ENCODE peak calls at places on chromosomes 2 and 18, in five cellular contexts. One of them, this sample, is unnamed.

GRCh38 chr2:190466819-190467444 is 58.8 kb downstream of the MFSD6 start:
- DNase-seq in MM.1S: no peak
- DNase-seq in HepG2: peak; percentile 62
- DNase-seq in Karpas-422: peak; percentile 57
- DNase-seq in H1: no peak
- DNase-seq in this sample: no peak

GRCh38 chr2:110114007-110114591 is 1.5 kb downstream of the MALL start:
- DNase-seq in MM.1S: no peak
- DNase-seq in HepG2: peak; percentile 47
- DNase-seq in Karpas-422: no peak
- DNase-seq in H1: no peak
- DNase-seq in this sample: peak; percentile 59

GRCh38 chr2:217740178-217740577 is 262.6 kb downstream of the TNS1 start:
- DNase-seq in MM.1S: no peak
- DNase-seq in H1: no peak
- DNase-seq in HepG2: no peak
- DNase-seq in Karpas-422: no peak
- DNase-seq in this sample: no peak

GRCh38 chr2:225282858-225283693 is 116.4 kb upstream of the NYAP2 start:
- DNase-seq in H1: no peak
- DNase-seq in MM.1S: peak; percentile 34
- DNase-seq in HepG2: peak; percentile 16
- DNase-seq in Karpas-422: peak; percentile 65
- DNase-seq in this sample: peak; percentile 1

GRCh38 chr2:113694438-113694837 is 62.0 kb downstream of the SLC35F5 start:
- DNase-seq in H1: no peak
- DNase-seq in Karpas-422: no peak
- DNase-seq in HepG2: no peak
- DNase-seq in MM.1S: no peak
- DNase-seq in this sample: no peak

GRCh38 chr2:215136669-215137328 is 1.6 kb downstream of the ABCA12 start:
- DNase-seq in H1: no peak
- DNase-seq in Karpas-422: no peak
- DNase-seq in HepG2: no peak
- DNase-seq in MM.1S: no peak
- DNase-seq in this sample: no peak

GRCh38 chr2:47520825-47521665 is 118.1 kb downstream of the MSH2 start:
- DNase-seq in MM.1S: peak; percentile 73
- DNase-seq in H1: peak; percentile 61
- DNase-seq in Karpas-422: peak; percentile 96
- DNase-seq in HepG2: no peak
- DNase-seq in this sample: peak; percentile 57

GRCh38 chr2:153235516-153235915 is 243.0 kb downstream of the RPRM start:
- DNase-seq in HepG2: no peak
- DNase-seq in MM.1S: peak; percentile 49
- DNase-seq in H1: no peak
- DNase-seq in Karpas-422: no peak
- DNase-seq in this sample: no peak

GRCh38 chr18:70148539-70148938 is 56.9 kb downstream of the RTTN start:
- DNase-seq in Karpas-422: no peak
- DNase-seq in H1: no peak
- DNase-seq in MM.1S: no peak
- DNase-seq in HepG2: no peak
- DNase-seq in this sample: no peak
- H2AFZ ChIP-seq in Karpas-422: no peak overlapping the region
- H2AFZ ChIP-seq in H1: no peak overlapping the region
- H2AFZ ChIP-seq in MM.1S: no peak overlapping the region
- H2AFZ ChIP-seq in HepG2: no peak overlapping the region
- H2AFZ ChIP-seq in this sample: no peak overlapping the region

DNA sequence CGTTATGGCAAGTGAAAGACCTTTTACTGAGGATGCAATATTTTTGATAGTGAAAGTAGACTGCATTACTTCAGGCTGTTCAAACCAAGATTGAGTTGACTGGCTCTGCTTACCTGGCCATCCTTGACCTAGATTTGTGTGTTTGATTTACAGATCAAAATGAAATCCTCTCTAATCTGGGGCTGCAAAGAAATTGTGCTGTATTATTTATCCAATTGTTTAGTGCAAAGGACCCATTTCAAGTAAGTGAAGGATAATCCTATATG is 33.4 kb upstream of the WDR75 start:
- DNase-seq in Karpas-422: no peak
- DNase-seq in H1: no peak
- DNase-seq in MM.1S: no peak
- DNase-seq in HepG2: no peak
- DNase-seq in this sample: no peak
- H2AFZ ChIP-seq in Karpas-422: no peak overlapping the region
- H2AFZ ChIP-seq in H1: peak overlapping the region; percentile 93
- H2AFZ ChIP-seq in MM.1S: no peak overlapping the region
- H2AFZ ChIP-seq in HepG2: no peak overlapping the region
- H2AFZ ChIP-seq in this sample: peak overlapping the region; percentile 79

DNA sequence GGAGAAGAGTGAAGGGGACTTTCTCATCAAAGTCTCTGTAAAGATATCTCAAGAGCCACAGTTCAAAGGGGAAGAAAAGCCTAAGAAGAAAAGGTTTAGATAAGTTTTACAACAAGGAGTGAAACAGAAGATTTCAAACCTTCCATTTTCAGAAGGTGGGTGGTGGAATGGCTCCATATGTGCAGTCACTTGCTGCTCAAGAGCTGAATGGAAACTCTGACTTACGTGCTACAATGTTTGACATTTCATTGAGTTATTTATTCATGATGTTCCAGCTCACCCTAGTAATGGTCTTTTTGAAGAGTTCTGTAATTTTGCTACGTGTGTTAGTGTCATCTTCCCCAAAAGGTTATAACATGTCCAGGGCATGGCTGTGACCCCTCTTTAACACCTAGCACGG is 21.7 kb downstream of the LCT start:
- DNase-seq in Karpas-422: no peak
- DNase-seq in H1: no peak
- DNase-seq in HepG2: no peak
- DNase-seq in MM.1S: no peak
- DNase-seq in this sample: no peak
- H2AFZ ChIP-seq in Karpas-422: no peak overlapping the region
- H2AFZ ChIP-seq in H1: no peak overlapping the region
- H2AFZ ChIP-seq in HepG2: no peak overlapping the region
- H2AFZ ChIP-seq in MM.1S: no peak overlapping the region
- H2AFZ ChIP-seq in this sample: no peak overlapping the region

GRCh38 chr18:25109484-25109883 is 242.5 kb downstream of the ZNF521 start:
- DNase-seq in Karpas-422: no peak
- DNase-seq in H1: no peak
- DNase-seq in HepG2: no peak
- DNase-seq in MM.1S: no peak
- DNase-seq in this sample: no peak

GRCh38 chr18:25113081-25113480 is 238.9 kb downstream of the ZNF521 start:
- DNase-seq in H1: no peak
- DNase-seq in HepG2: no peak
- DNase-seq in MM.1S: no peak
- DNase-seq in Karpas-422: no peak
- DNase-seq in this sample: no peak

DNA sequence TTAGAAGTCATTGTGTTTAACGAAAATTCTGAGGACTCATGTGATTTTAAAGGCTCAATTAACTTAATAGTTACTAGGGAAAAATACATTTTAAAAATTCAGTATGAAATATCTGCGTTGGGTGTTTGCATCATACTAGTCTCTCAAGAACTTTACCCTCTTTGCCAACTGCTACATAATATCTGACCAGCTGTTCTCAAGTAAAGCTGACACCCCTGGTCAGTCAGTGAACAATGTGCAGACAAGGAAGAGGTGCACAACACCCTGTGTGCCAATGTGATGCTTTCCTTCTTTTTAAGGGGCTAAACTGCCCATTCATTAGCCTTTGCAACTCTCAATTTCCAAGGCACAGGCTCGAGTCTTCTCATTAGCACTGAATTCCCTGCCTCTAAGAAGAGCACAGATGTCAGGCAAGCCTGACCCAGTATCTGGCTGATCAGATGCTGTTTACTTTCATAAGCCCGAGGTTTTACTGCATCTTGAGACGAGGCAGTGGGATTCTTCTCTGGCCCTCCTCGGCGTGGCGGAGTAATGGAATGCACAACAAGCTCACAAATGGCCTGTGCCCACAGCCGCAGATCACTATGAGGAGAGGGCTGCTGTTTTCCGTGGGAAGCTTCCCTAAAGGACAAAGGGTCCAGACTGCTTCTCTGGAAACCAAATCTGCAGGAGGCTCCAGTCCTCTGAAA is 240.4 kb downstream of the ZNF521 start:
- DNase-seq in Karpas-422: no peak
- DNase-seq in MM.1S: no peak
- DNase-seq in H1: no peak
- DNase-seq in HepG2: no peak
- DNase-seq in this sample: no peak
- H2AFZ ChIP-seq in Karpas-422: no peak overlapping the region
- H2AFZ ChIP-seq in MM.1S: no peak overlapping the region
- H2AFZ ChIP-seq in H1: no peak overlapping the region
- H2AFZ ChIP-seq in HepG2: no peak overlapping the region
- H2AFZ ChIP-seq in this sample: no peak overlapping the region

GRCh38 chr18:57077786-57078552 is 68.9 kb upstream of the BOD1L2 start:
- DNase-seq in H1: no peak
- DNase-seq in HepG2: no peak
- DNase-seq in Karpas-422: peak; percentile 95
- DNase-seq in MM.1S: no peak
- DNase-seq in this sample: no peak
- H2AFZ ChIP-seq in H1: no peak overlapping the region
- H2AFZ ChIP-seq in HepG2: no peak overlapping the region
- H2AFZ ChIP-seq in Karpas-422: no peak overlapping the region
- H2AFZ ChIP-seq in MM.1S: no peak overlapping the region
- H2AFZ ChIP-seq in this sample: no peak overlapping the region

DNA sequence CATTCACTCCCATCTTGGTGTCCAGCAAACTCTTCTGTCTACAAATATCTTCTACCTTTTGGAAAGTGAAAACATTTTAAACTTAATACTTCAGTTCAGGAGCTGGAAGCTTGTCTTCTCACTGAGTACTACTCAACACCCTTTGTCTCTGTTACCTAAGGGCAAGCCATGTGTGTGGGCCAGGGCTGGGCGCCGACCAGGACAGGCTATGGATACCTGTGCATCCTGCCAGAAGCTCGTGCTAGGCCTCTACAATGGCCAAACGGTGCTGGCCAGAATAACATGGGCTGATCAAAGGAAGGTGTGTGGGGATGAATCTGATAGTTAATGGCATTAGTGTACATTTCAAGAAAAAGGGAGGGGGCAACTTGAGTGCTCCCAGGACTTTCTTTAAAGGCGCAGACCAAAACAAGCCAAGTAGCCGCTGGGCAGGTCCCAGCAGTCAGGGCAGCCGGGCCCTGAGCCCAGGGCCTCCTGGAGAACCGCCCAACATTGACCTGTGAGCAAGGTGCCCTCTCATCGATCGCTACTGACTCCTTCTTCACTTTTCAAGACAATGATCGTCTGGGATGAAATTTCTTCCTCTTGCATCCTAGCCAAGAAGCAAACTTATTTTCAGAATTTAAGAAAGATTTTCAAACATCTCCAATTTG is 29.0 kb upstream of the ID2 start:
- DNase-seq in MM.1S: no peak
- DNase-seq in HepG2: no peak
- DNase-seq in Karpas-422: no peak
- DNase-seq in H1: no peak
- DNase-seq in this sample: no peak
- H2AFZ ChIP-seq in MM.1S: no peak overlapping the region
- H2AFZ ChIP-seq in HepG2: no peak overlapping the region
- H2AFZ ChIP-seq in Karpas-422: no peak overlapping the region
- H2AFZ ChIP-seq in H1: no peak overlapping the region
- H2AFZ ChIP-seq in this sample: no peak overlapping the region

This sample was measured in endothelial cell of umbilical vein.